ENCODE peak calls at places on chromosome 18, in six cellular contexts. C, P, G, B, Q and S are unnamed samples.

GRCh38 chr18:8826971-8827370 is 121.6 kb downstream of the MTCL1 start:
- DNase-seq in C (no peak), P (no peak), G (no peak), B (no peak), Q (no peak), S (no peak)

GRCh38 chr18:73842795-73843394 is 304.7 kb downstream of the FBXO15 start:
- DNase-seq in C (peak), P (no peak), G (peak), B (peak), Q (peak), S (peak)

GRCh38 chr18:49628119-49628518 is 66.3 kb downstream of the LIPG start:
- DNase-seq in C (no peak), P (no peak), G (no peak), B (peak), Q (peak), S (no peak)

GRCh38 chr18:9135912-9136314 is 668 bp upstream of the ANKRD12 start:
- DNase-seq in C (peak), P (peak), G (no peak), B (peak), Q (peak), S (no peak)

GRCh38 chr18:67072789-67073188 is 443.7 kb downstream of the DSEL start:
- DNase-seq in C (no peak), P (peak), G (no peak), B (no peak), Q (peak), S (no peak)

GRCh38 chr18:55833543-55833942 is 245.6 kb upstream of the TCF4 start:
- DNase-seq in C (no peak), P (no peak), G (peak), B (peak), Q (peak), S (peak)

GRCh38 chr18:69946608-69947155 is 991 bp downstream of the CD226 start:
- DNase-seq in C (no peak), P (no peak), G (no peak), B (no peak), Q (no peak), S (no peak)

GRCh38 chr18:9082763-9083510 is 19.6 kb upstream of the NDUFV2 start:
- DNase-seq in C (no peak), P (no peak), G (no peak), B (no peak), Q (no peak), S (no peak)

GRCh38 chr18:53687002-53687401 is 537.5 kb downstream of the MBD2 start:
- DNase-seq in C (peak), P (no peak), G (no peak), B (no peak), Q (peak), S (no peak)

GRCh38 chr18:32081881-32082280 is 9.8 kb upstream of the RNF138 start:
- DNase-seq in C (no peak), P (peak), G (peak), B (no peak), Q (no peak), S (no peak)

GRCh38 chr18:75916641-75916982 is 489.1 kb upstream of the SMIM21 start:
- DNase-seq in C (peak), P (no peak), G (no peak), B (no peak), Q (no peak), S (no peak)

GRCh38 chr18:75475228-75475627 is 47.7 kb upstream of the SMIM21 start:
- DNase-seq in C (no peak), P (peak), G (peak), B (peak), Q (peak), S (peak)

GRCh38 chr18:6200375-6200774 is 214.3 kb downstream of the L3MBTL4 start:
- DNase-seq in C (no peak), P (no peak), G (no peak), B (no peak), Q (no peak), S (no peak)

GRCh38 chr18:11713756-11714155 is 24.7 kb downstream of the GNAL start:
- DNase-seq in C (peak), P (no peak), G (no peak), B (no peak), Q (no peak), S (no peak)

GRCh38 chr18:21134895-21135294 is 23.3 kb upstream of the ROCK1 start:
- DNase-seq in C (no peak), P (peak), G (no peak), B (peak), Q (peak), S (peak)

GRCh38 chr18:48943736-48944527 is 6.8 kb downstream of the SMAD7 start:
- DNase-seq in C (no peak), P (peak), G (no peak), B (no peak), Q (no peak), S (no peak)

GRCh38 chr18:74498712-74499629 is 2.8 kb downstream of the CNDP2 start:
- DNase-seq in C (no peak), P (no peak), G (peak), B (no peak), Q (no peak), S (peak)

GRCh38 chr18:34222025-34222395 is 2.7 kb downstream of the NOL4 start:
- DNase-seq in C (peak), P (peak), G (no peak), B (no peak), Q (no peak), S (no peak)

GRCh38 chr18:56678836-56679565 is 27.8 kb downstream of the WDR7 start:
- DNase-seq in C (no peak), P (no peak), G (peak), B (peak), Q (peak), S (no peak)

GRCh38 chr18:58337285-58337684 is 291.6 kb downstream of the ALPK2 start:
- DNase-seq in C (no peak), P (no peak), G (no peak), B (no peak), Q (no peak), S (no peak)

GRCh38 chr18:60372598-60372997 is at the start of gene MC4R:
- DNase-seq in C (peak), P (no peak), G (peak), B (peak), Q (peak), S (peak)

GRCh38 chr18:4454548-4455112 is 477 bp downstream of the DLGAP1 start:
- DNase-seq in C (peak), P (no peak), G (no peak), B (no peak), Q (no peak), S (no peak)

GRCh38 chr18:37274988-37275590 is 290.5 kb downstream of the CELF4 start:
- DNase-seq in C (peak), P (no peak), G (no peak), B (no peak), Q (no peak), S (no peak)

GRCh38 chr18:37272841-37273240 is 292.8 kb downstream of the CELF4 start:
- DNase-seq in C (no peak), P (no peak), G (no peak), B (no peak), Q (no peak), S (no peak)

GRCh38 chr18:37277753-37278152 is 287.8 kb downstream of the CELF4 start:
- DNase-seq in C (no peak), P (no peak), G (no peak), B (no peak), Q (no peak), S (no peak)

GRCh38 chr18:37276111-37276510 is 289.5 kb downstream of the CELF4 start:
- DNase-seq in C (no peak), P (no peak), G (no peak), B (no peak), Q (no peak), S (no peak)

GRCh38 chr18:37274309-37274987 is 291.1 kb downstream of the CELF4 start:
- DNase-seq in C (no peak), P (no peak), G (no peak), B (no peak), Q (no peak), S (no peak)
- TF ChIP-seq EZH2 in C (no peak), P (peak), G (peak), B (no peak), Q (no peak), S (no peak)

GRCh38 chr18:35581555-35582309 is at the start of gene GALNT1:
- DNase-seq in C (peak), P (peak), G (no peak), B (peak), Q (no peak), S (peak)

GRCh38 chr18:35582310-35582682 is 756 bp downstream of the GALNT1 start:
- DNase-seq in C (no peak), P (no peak), G (no peak), B (no peak), Q (no peak), S (no peak)

GRCh38 chr18:35582899-35583558 is 1.5 kb downstream of the GALNT1 start:
- DNase-seq in C (peak), P (peak), G (peak), B (peak), Q (peak), S (peak)

GRCh38 chr18:35578481-35578880 is 3.1 kb upstream of the GALNT1 start:
- DNase-seq in C (no peak), P (no peak), G (peak), B (no peak), Q (no peak), S (peak)

DNA sequence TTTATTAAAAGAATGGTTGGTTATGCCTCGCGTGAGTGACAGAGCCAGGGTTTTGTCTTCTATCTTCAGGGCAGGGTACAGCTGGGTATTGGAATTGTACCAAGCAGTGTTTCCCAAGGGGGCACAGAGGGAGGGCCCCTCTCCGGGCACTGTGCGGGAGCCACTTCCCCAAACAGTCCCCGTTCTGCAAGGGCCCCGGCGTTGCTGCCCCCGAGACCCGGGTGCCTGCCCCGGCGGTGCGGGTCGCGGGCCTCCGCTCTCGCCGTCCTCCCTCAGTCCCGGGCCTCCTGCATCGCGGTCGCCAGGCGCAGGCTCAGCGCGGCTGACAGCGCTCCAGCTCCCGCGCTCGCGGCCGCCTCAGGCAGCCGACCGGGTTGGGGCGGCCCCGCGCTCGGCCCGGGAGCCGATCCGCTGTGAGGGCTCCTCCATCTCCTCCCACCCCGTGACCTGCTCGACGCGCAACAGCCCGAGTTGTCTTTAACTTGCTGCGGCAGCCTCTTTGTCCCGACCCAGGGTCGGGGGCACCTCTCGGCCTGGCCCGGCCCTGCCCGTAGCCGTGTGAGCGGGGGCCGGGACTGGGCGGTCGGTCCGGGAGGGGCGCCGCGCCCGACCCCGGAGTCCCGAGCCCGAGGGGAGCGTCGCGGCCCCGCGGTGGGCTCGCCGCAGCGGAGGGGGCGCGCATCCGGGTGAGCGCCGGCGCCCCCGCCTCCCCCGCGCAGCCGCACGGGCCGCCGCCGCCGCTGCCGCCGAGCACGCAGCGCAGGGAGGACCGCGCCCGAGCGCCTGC is 599 bp upstream of the GALNT1 start:
- DNase-seq in C (peak), P (peak), G (peak), B (peak), Q (peak), S (peak)
- TF ChIP-seq EZH2 in C (no peak), P (no peak), G (no peak), B (no peak), Q (no peak), S (no peak)

DNA sequence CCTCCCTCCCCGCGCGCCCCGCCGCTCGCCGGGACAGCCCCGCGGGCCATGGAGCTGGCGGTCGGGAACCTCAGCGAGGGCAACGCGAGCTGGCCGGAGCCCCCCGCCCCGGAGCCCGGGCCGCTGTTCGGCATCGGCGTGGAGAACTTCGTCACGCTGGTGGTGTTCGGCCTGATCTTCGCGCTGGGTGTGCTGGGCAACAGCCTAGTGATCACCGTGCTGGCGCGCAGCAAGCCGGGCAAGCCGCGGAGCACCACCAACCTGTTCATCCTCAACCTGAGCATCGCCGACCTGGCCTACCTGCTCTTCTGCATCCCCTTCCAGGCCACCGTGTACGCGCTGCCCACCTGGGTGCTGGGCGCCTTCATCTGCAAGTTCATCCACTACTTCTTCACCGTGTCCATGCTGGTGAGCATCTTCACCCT is 865 bp downstream of the GALR1 start:
- DNase-seq in C (peak), P (no peak), G (no peak), B (no peak), Q (no peak), S (no peak)
- TF ChIP-seq EZH2 in C (peak), P (no peak), G (no peak), B (peak), Q (no peak), S (peak)

DNA sequence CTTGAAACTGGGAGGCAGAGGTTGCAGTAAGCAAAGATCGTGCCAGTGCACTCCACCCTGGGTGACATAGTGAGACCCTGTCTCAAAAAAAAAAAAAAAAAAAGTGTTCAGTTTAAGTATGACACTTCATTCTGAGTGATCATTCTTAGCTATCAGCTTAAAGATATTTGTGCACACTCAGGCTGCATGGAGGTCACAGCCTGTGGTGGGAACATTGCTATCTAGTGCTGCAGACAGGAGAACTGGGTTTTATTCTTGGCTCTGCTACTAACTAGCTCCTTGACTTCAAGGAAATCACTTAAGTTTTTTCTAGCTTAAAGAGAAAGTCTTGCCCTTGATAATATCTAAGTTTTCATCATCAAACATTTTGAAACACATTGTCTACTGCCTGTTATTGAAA is 391.3 kb upstream of the CDH7 start:
- DNase-seq in C (no peak), P (no peak), G (no peak), B (no peak), Q (no peak), S (no peak)
- TF ChIP-seq EZH2 in C (no peak), P (no peak), G (no peak), B (no peak), Q (no peak), S (no peak)

GRCh38 chr18:22171263-22171838 is 2.0 kb downstream of the GATA6 start:
- DNase-seq in C (no peak), P (no peak), G (no peak), B (no peak), Q (no peak), S (no peak)
- TF ChIP-seq EZH2 in C (peak), P (no peak), G (peak), B (no peak), Q (no peak), S (no peak)

GRCh38 chr18:47248610-47249343 is 2.7 kb downstream of the SKOR2 start:
- DNase-seq in C (peak), P (no peak), G (no peak), B (peak), Q (no peak), S (no peak)
- TF ChIP-seq EZH2 in C (peak), P (peak), G (peak), B (peak), Q (no peak), S (peak)

GRCh38 chr18:22165049-22165602 is 4.3 kb upstream of the GATA6 start:
- DNase-seq in C (peak), P (no peak), G (no peak), B (no peak), Q (no peak), S (no peak)
- TF ChIP-seq EZH2 in C (peak), P (peak), G (peak), B (peak), Q (no peak), S (no peak)